ENCODE peak calls at places on chromosomes 1 and 21, in eight cellular contexts. One of them, this sample, is unnamed.

GRCh38 chr21:39040494-39041110 is 142.6 kb downstream of the PSMG1 start:
- DNase-seq in posterior vena cava: no peak
- DNase-seq in Daoy: no peak
- DNase-seq in activated CD4-positive, alpha-beta T cell treated with anti-CD3 and anti-CD28 coated beads, Interleukin-2, amount 50 U/mL, for 48 hours: no peak
- DNase-seq in GM04504: no peak
- DNase-seq in adrenal gland: no peak
- DNase-seq in HFFc6: no peak
- DNase-seq in fibroblast of villous mesenchyme: no peak
- DNase-seq in this sample: no peak

GRCh38 chr21:29187939-29188338 is 57.5 kb downstream of the MAP3K7CL start:
- DNase-seq in activated CD4-positive, alpha-beta T cell treated with anti-CD3 and anti-CD28 coated beads, Interleukin-2, amount 50 U/mL, for 48 hours: no peak
- DNase-seq in fibroblast of villous mesenchyme: peak
- DNase-seq in adrenal gland: peak
- DNase-seq in posterior vena cava: peak
- DNase-seq in HFFc6: peak
- DNase-seq in Daoy: peak
- DNase-seq in GM04504: peak
- DNase-seq in this sample: no peak

GRCh38 chr1:11938722-11939526 is 4.4 kb downstream of the PLOD1 start:
- DNase-seq in fibroblast of villous mesenchyme: no peak
- DNase-seq in activated CD4-positive, alpha-beta T cell treated with anti-CD3 and anti-CD28 coated beads, Interleukin-2, amount 50 U/mL, for 48 hours: no peak
- DNase-seq in Daoy: peak
- DNase-seq in HFFc6: no peak
- DNase-seq in GM04504: no peak
- DNase-seq in adrenal gland: no peak
- DNase-seq in posterior vena cava: no peak
- DNase-seq in this sample: peak

GRCh38 chr1:226107471-226108460 is 45.2 kb downstream of the H3-3A start:
- DNase-seq in fibroblast of villous mesenchyme: no peak
- DNase-seq in posterior vena cava: no peak
- DNase-seq in activated CD4-positive, alpha-beta T cell treated with anti-CD3 and anti-CD28 coated beads, Interleukin-2, amount 50 U/mL, for 48 hours: no peak
- DNase-seq in Daoy: no peak
- DNase-seq in GM04504: no peak
- DNase-seq in HFFc6: no peak
- DNase-seq in adrenal gland: no peak
- DNase-seq in this sample: no peak

GRCh38 chr1:31788825-31789256 is 24.7 kb upstream of the ADGRB2 start:
- DNase-seq in GM04504: peak
- DNase-seq in HFFc6: peak
- DNase-seq in fibroblast of villous mesenchyme: peak
- DNase-seq in adrenal gland: no peak
- DNase-seq in posterior vena cava: no peak
- DNase-seq in Daoy: peak
- DNase-seq in activated CD4-positive, alpha-beta T cell treated with anti-CD3 and anti-CD28 coated beads, Interleukin-2, amount 50 U/mL, for 48 hours: no peak
- DNase-seq in this sample: no peak

GRCh38 chr1:10765304-10765703 is 31.1 kb downstream of the CASZ1 start:
- DNase-seq in posterior vena cava: no peak
- DNase-seq in adrenal gland: no peak
- DNase-seq in GM04504: no peak
- DNase-seq in activated CD4-positive, alpha-beta T cell treated with anti-CD3 and anti-CD28 coated beads, Interleukin-2, amount 50 U/mL, for 48 hours: no peak
- DNase-seq in Daoy: no peak
- DNase-seq in fibroblast of villous mesenchyme: no peak
- DNase-seq in HFFc6: no peak
- DNase-seq in this sample: no peak

GRCh38 chr21:25567472-25567871 is 39.8 kb downstream of the MRPL39 start:
- DNase-seq in adrenal gland: no peak
- DNase-seq in GM04504: no peak
- DNase-seq in Daoy: no peak
- DNase-seq in activated CD4-positive, alpha-beta T cell treated with anti-CD3 and anti-CD28 coated beads, Interleukin-2, amount 50 U/mL, for 48 hours: no peak
- DNase-seq in posterior vena cava: no peak
- DNase-seq in fibroblast of villous mesenchyme: no peak
- DNase-seq in HFFc6: no peak
- DNase-seq in this sample: no peak

GRCh38 chr1:93844262-93845045 is 34.6 kb downstream of the DNTTIP2 start:
- DNase-seq in Daoy: peak
- DNase-seq in posterior vena cava: no peak
- DNase-seq in activated CD4-positive, alpha-beta T cell treated with anti-CD3 and anti-CD28 coated beads, Interleukin-2, amount 50 U/mL, for 48 hours: peak
- DNase-seq in HFFc6: peak
- DNase-seq in adrenal gland: peak
- DNase-seq in GM04504: peak
- DNase-seq in fibroblast of villous mesenchyme: peak
- DNase-seq in this sample: peak

GRCh38 chr1:247118946-247119446 is 14.8 kb upstream of the ZNF669 start:
- DNase-seq in fibroblast of villous mesenchyme: no peak
- DNase-seq in Daoy: no peak
- DNase-seq in activated CD4-positive, alpha-beta T cell treated with anti-CD3 and anti-CD28 coated beads, Interleukin-2, amount 50 U/mL, for 48 hours: peak
- DNase-seq in GM04504: no peak
- DNase-seq in posterior vena cava: no peak
- DNase-seq in adrenal gland: no peak
- DNase-seq in HFFc6: no peak
- DNase-seq in this sample: peak

GRCh38 chr1:224626042-224626441 is 9.9 kb downstream of the CNIH3 start:
- DNase-seq in GM04504: peak
- DNase-seq in fibroblast of villous mesenchyme: peak
- DNase-seq in Daoy: peak
- DNase-seq in posterior vena cava: no peak
- DNase-seq in adrenal gland: no peak
- DNase-seq in activated CD4-positive, alpha-beta T cell treated with anti-CD3 and anti-CD28 coated beads, Interleukin-2, amount 50 U/mL, for 48 hours: no peak
- DNase-seq in HFFc6: peak
- DNase-seq in this sample: no peak

GRCh38 chr21:27511241-27511640 is 544.4 kb upstream of the ADAMTS5 start:
- DNase-seq in posterior vena cava: no peak
- DNase-seq in Daoy: no peak
- DNase-seq in GM04504: no peak
- DNase-seq in fibroblast of villous mesenchyme: no peak
- DNase-seq in activated CD4-positive, alpha-beta T cell treated with anti-CD3 and anti-CD28 coated beads, Interleukin-2, amount 50 U/mL, for 48 hours: no peak
- DNase-seq in HFFc6: no peak
- DNase-seq in adrenal gland: no peak
- DNase-seq in this sample: no peak

GRCh38 chr21:43362306-43362927 is 64.5 kb downstream of the SIK1 start:
- DNase-seq in adrenal gland: peak
- DNase-seq in activated CD4-positive, alpha-beta T cell treated with anti-CD3 and anti-CD28 coated beads, Interleukin-2, amount 50 U/mL, for 48 hours: peak
- DNase-seq in GM04504: no peak
- DNase-seq in HFFc6: peak
- DNase-seq in Daoy: peak
- DNase-seq in fibroblast of villous mesenchyme: peak
- DNase-seq in posterior vena cava: peak
- DNase-seq in this sample: no peak

This sample was measured in K562.